ENCODE peak calls at places on chromosomes 16 and 17, in five cellular contexts. One of them, this sample, is unnamed.

GRCh38 chr16:58366247-58367031 is 25.8 kb upstream of the GINS3 start:
- DNase-seq in midbrain: no peak
- DNase-seq in GM13977: no peak
- DNase-seq in activated T-cell treated with anti-CD3 and anti-CD28 coated beads, Interleukin-2, amount 50 U/mL, for 4 hours: no peak
- DNase-seq in NT2/D1: no peak
- DNase-seq in this sample: no peak

GRCh38 chr17:8290043-8290442 is 1.6 kb downstream of the RANGRF start:
- DNase-seq in activated T-cell treated with anti-CD3 and anti-CD28 coated beads, Interleukin-2, amount 50 U/mL, for 4 hours: no peak
- DNase-seq in midbrain: no peak
- DNase-seq in GM13977: no peak
- DNase-seq in NT2/D1: no peak
- DNase-seq in this sample: no peak

GRCh38 chr16:35691057-35691456 is 2231.6 kb downstream of the TP53TG3F start:
- DNase-seq in NT2/D1: no peak
- DNase-seq in activated T-cell treated with anti-CD3 and anti-CD28 coated beads, Interleukin-2, amount 50 U/mL, for 4 hours: no peak
- DNase-seq in midbrain: no peak
- DNase-seq in GM13977: no peak
- DNase-seq in this sample: no peak

GRCh38 chr17:65472602-65473001 is 88.8 kb downstream of the AXIN2 start:
- DNase-seq in NT2/D1: no peak
- DNase-seq in GM13977: no peak
- DNase-seq in midbrain: peak
- DNase-seq in activated T-cell treated with anti-CD3 and anti-CD28 coated beads, Interleukin-2, amount 50 U/mL, for 4 hours: no peak
- DNase-seq in this sample: no peak

GRCh38 chr16:88469615-88470395 is 16.7 kb downstream of the ZFPM1 start:
- DNase-seq in GM13977: no peak
- DNase-seq in activated T-cell treated with anti-CD3 and anti-CD28 coated beads, Interleukin-2, amount 50 U/mL, for 4 hours: peak
- DNase-seq in NT2/D1: no peak
- DNase-seq in midbrain: no peak
- DNase-seq in this sample: peak

GRCh38 chr17:15321556-15322250 is 19.7 kb downstream of the TEKT3 start:
- DNase-seq in activated T-cell treated with anti-CD3 and anti-CD28 coated beads, Interleukin-2, amount 50 U/mL, for 4 hours: no peak
- DNase-seq in NT2/D1: no peak
- DNase-seq in midbrain: no peak
- DNase-seq in GM13977: no peak
- DNase-seq in this sample: no peak

GRCh38 chr16:24610421-24610765 is 71.0 kb downstream of the RBBP6 start:
- DNase-seq in NT2/D1: peak
- DNase-seq in midbrain: peak
- DNase-seq in activated T-cell treated with anti-CD3 and anti-CD28 coated beads, Interleukin-2, amount 50 U/mL, for 4 hours: no peak
- DNase-seq in GM13977: no peak
- DNase-seq in this sample: no peak

GRCh38 chr16:71426069-71426879 is 15.6 kb downstream of the TLE7 start:
- DNase-seq in activated T-cell treated with anti-CD3 and anti-CD28 coated beads, Interleukin-2, amount 50 U/mL, for 4 hours: no peak
- DNase-seq in midbrain: no peak
- DNase-seq in GM13977: peak
- DNase-seq in NT2/D1: peak
- DNase-seq in this sample: no peak

GRCh38 chr16:12132850-12133249 is 156.3 kb downstream of the SNX29 start:
- DNase-seq in GM13977: no peak
- DNase-seq in midbrain: no peak
- DNase-seq in NT2/D1: no peak
- DNase-seq in activated T-cell treated with anti-CD3 and anti-CD28 coated beads, Interleukin-2, amount 50 U/mL, for 4 hours: no peak
- DNase-seq in this sample: no peak

GRCh38 chr16:19815418-19815817 is 69.2 kb downstream of the GPRC5B start:
- DNase-seq in GM13977: no peak
- DNase-seq in NT2/D1: no peak
- DNase-seq in midbrain: no peak
- DNase-seq in activated T-cell treated with anti-CD3 and anti-CD28 coated beads, Interleukin-2, amount 50 U/mL, for 4 hours: no peak
- DNase-seq in this sample: no peak

GRCh38 chr16:87757841-87758426 is 7.9 kb downstream of the KLHDC4 start:
- DNase-seq in NT2/D1: no peak
- DNase-seq in activated T-cell treated with anti-CD3 and anti-CD28 coated beads, Interleukin-2, amount 50 U/mL, for 4 hours: no peak
- DNase-seq in midbrain: no peak
- DNase-seq in GM13977: no peak
- DNase-seq in this sample: no peak

GRCh38 chr17:11384131-11384530 is 143.1 kb downstream of the SHISA6 start:
- DNase-seq in midbrain: no peak
- DNase-seq in GM13977: no peak
- DNase-seq in activated T-cell treated with anti-CD3 and anti-CD28 coated beads, Interleukin-2, amount 50 U/mL, for 4 hours: no peak
- DNase-seq in NT2/D1: no peak
- DNase-seq in this sample: no peak

This sample was measured in activated CD8-positive, alpha-beta memory T cell treated with anti-CD3 and anti-CD28 coated beads, Interleukin-2, amount 50 U/mL, for 4 hours.